ENCODE peak calls at places on chromosomes 13 and 19, in ten cellular contexts. One of them, this sample, is unnamed.

GRCh38 chr19:46927106-46927505 is 66.3 kb downstream of the ARHGAP35 start:
- DNase-seq in aorta: no peak
- DNase-seq in lung: no peak
- DNase-seq in CD4-positive, CD25-positive, alpha-beta regulatory T cell: no peak
- DNase-seq in mesendoderm: no peak
- DNase-seq in uterus: no peak
- DNase-seq in effector memory CD4-positive, alpha-beta T cell: no peak
- DNase-seq in upper lobe of left lung: no peak
- DNase-seq in WERI-Rb-1: no peak
- DNase-seq in PC-9: no peak
- DNase-seq in this sample: peak

GRCh38 chr13:90416519-90416918 is 931.0 kb upstream of the MIR17HG start:
- DNase-seq in aorta: no peak
- DNase-seq in lung: no peak
- DNase-seq in CD4-positive, CD25-positive, alpha-beta regulatory T cell: no peak
- DNase-seq in mesendoderm: peak
- DNase-seq in uterus: no peak
- DNase-seq in effector memory CD4-positive, alpha-beta T cell: no peak
- DNase-seq in upper lobe of left lung: no peak
- DNase-seq in WERI-Rb-1: no peak
- DNase-seq in PC-9: no peak
- DNase-seq in this sample: peak

GRCh38 chr13:93984876-93985275 is 494.6 kb downstream of the DCT start:
- DNase-seq in aorta: no peak
- DNase-seq in lung: no peak
- DNase-seq in CD4-positive, CD25-positive, alpha-beta regulatory T cell: no peak
- DNase-seq in mesendoderm: peak
- DNase-seq in uterus: no peak
- DNase-seq in effector memory CD4-positive, alpha-beta T cell: no peak
- DNase-seq in upper lobe of left lung: no peak
- DNase-seq in WERI-Rb-1: no peak
- DNase-seq in PC-9: no peak
- DNase-seq in this sample: no peak

GRCh38 chr19:34155686-34156085 is 16.6 kb upstream of the LSM14A start:
- DNase-seq in aorta: no peak
- DNase-seq in lung: no peak
- DNase-seq in CD4-positive, CD25-positive, alpha-beta regulatory T cell: no peak
- DNase-seq in mesendoderm: no peak
- DNase-seq in uterus: no peak
- DNase-seq in effector memory CD4-positive, alpha-beta T cell: no peak
- DNase-seq in upper lobe of left lung: no peak
- DNase-seq in WERI-Rb-1: no peak
- DNase-seq in PC-9: no peak
- DNase-seq in this sample: no peak

GRCh38 chr13:96821381-96821780 is 172.9 kb downstream of the OXGR1 start:
- DNase-seq in aorta: no peak
- DNase-seq in lung: no peak
- DNase-seq in CD4-positive, CD25-positive, alpha-beta regulatory T cell: no peak
- DNase-seq in mesendoderm: no peak
- DNase-seq in uterus: no peak
- DNase-seq in effector memory CD4-positive, alpha-beta T cell: no peak
- DNase-seq in upper lobe of left lung: no peak
- DNase-seq in WERI-Rb-1: no peak
- DNase-seq in PC-9: no peak
- DNase-seq in this sample: peak

GRCh38 chr19:16203256-16204004 is 5.7 kb downstream of the AP1M1 start:
- DNase-seq in aorta: no peak
- DNase-seq in lung: no peak
- DNase-seq in CD4-positive, CD25-positive, alpha-beta regulatory T cell: no peak
- DNase-seq in mesendoderm: no peak
- DNase-seq in uterus: no peak
- DNase-seq in effector memory CD4-positive, alpha-beta T cell: no peak
- DNase-seq in upper lobe of left lung: no peak
- DNase-seq in WERI-Rb-1: no peak
- DNase-seq in PC-9: no peak
- DNase-seq in this sample: no peak

GRCh38 chr19:16920816-16921529 is 32.2 kb downstream of the F2RL3 start:
- DNase-seq in aorta: no peak
- DNase-seq in lung: no peak
- DNase-seq in CD4-positive, CD25-positive, alpha-beta regulatory T cell: no peak
- DNase-seq in mesendoderm: peak
- DNase-seq in uterus: no peak
- DNase-seq in effector memory CD4-positive, alpha-beta T cell: no peak
- DNase-seq in upper lobe of left lung: no peak
- DNase-seq in WERI-Rb-1: no peak
- DNase-seq in PC-9: peak
- DNase-seq in this sample: peak

GRCh38 chr13:84405286-84405685 is 523.0 kb upstream of the SLITRK1 start:
- DNase-seq in aorta: no peak
- DNase-seq in lung: no peak
- DNase-seq in CD4-positive, CD25-positive, alpha-beta regulatory T cell: no peak
- DNase-seq in mesendoderm: no peak
- DNase-seq in uterus: no peak
- DNase-seq in effector memory CD4-positive, alpha-beta T cell: no peak
- DNase-seq in upper lobe of left lung: no peak
- DNase-seq in WERI-Rb-1: no peak
- DNase-seq in PC-9: no peak
- DNase-seq in this sample: no peak

GRCh38 chr19:10191347-10191746 is 3.4 kb downstream of the DNMT1 start:
- DNase-seq in aorta: peak
- DNase-seq in lung: no peak
- DNase-seq in CD4-positive, CD25-positive, alpha-beta regulatory T cell: no peak
- DNase-seq in mesendoderm: no peak
- DNase-seq in uterus: peak
- DNase-seq in effector memory CD4-positive, alpha-beta T cell: no peak
- DNase-seq in upper lobe of left lung: no peak
- DNase-seq in WERI-Rb-1: no peak
- DNase-seq in PC-9: peak
- DNase-seq in this sample: no peak

GRCh38 chr19:10195199-10195519 is 406 bp upstream of the DNMT1 start:
- DNase-seq in aorta: no peak
- DNase-seq in lung: no peak
- DNase-seq in CD4-positive, CD25-positive, alpha-beta regulatory T cell: no peak
- DNase-seq in mesendoderm: no peak
- DNase-seq in uterus: no peak
- DNase-seq in effector memory CD4-positive, alpha-beta T cell: no peak
- DNase-seq in upper lobe of left lung: no peak
- DNase-seq in WERI-Rb-1: no peak
- DNase-seq in PC-9: no peak
- DNase-seq in this sample: no peak

GRCh38 chr19:10193666-10194499 is 870 bp downstream of the DNMT1 start:
- DNase-seq in aorta: no peak
- DNase-seq in lung: no peak
- DNase-seq in CD4-positive, CD25-positive, alpha-beta regulatory T cell: peak
- DNase-seq in mesendoderm: peak
- DNase-seq in uterus: no peak
- DNase-seq in effector memory CD4-positive, alpha-beta T cell: peak
- DNase-seq in upper lobe of left lung: no peak
- DNase-seq in WERI-Rb-1: no peak
- DNase-seq in PC-9: peak
- DNase-seq in this sample: peak

GRCh38 chr19:10192922-10193321 is 1.8 kb downstream of the DNMT1 start:
- DNase-seq in aorta: no peak
- DNase-seq in lung: no peak
- DNase-seq in CD4-positive, CD25-positive, alpha-beta regulatory T cell: no peak
- DNase-seq in mesendoderm: no peak
- DNase-seq in uterus: no peak
- DNase-seq in effector memory CD4-positive, alpha-beta T cell: no peak
- DNase-seq in upper lobe of left lung: no peak
- DNase-seq in WERI-Rb-1: no peak
- DNase-seq in PC-9: no peak
- DNase-seq in this sample: no peak

DNA sequence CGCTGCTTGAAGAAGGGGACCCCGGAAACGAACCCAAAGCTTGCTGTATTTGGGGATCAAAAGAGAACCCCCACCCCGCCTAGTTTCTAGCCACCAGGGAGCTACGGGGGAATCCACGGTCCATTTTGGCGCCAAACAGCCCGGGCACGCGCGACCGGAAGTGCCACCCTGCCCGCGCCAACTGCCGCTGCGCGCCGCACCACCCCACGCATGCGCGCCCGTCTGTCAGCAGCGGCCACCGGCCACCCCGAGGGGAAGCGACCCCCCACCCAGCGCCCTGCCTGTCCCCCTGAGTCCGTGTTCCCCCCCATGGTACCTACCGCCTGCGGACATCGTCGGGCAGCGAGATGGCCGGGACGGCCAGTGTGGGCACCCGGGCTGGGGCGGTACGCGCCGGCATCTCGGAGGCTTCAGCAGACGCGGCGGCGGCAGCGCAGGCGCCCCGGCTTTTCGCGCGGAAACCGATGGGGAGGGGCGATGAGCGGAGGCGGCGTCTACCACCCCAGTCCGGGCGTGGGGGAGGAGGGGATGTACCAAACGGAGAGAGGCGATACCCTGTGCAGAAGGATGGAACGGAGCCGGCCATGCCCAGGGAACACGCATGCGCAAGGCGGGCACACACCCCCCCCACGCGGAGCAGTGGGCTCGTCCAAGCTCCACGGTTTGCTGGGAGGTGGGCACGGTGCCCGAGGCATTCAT is at the start of gene DNMT1:
- DNase-seq in aorta: peak
- DNase-seq in lung: peak
- DNase-seq in CD4-positive, CD25-positive, alpha-beta regulatory T cell: peak
- DNase-seq in mesendoderm: peak
- DNase-seq in uterus: peak
- DNase-seq in effector memory CD4-positive, alpha-beta T cell: peak
- DNase-seq in upper lobe of left lung: peak
- DNase-seq in WERI-Rb-1: peak
- DNase-seq in PC-9: peak
- DNase-seq in this sample: peak
- H3K4me3 ChIP-seq in aorta: peak
- H3K4me3 ChIP-seq in lung: peak
- H3K4me3 ChIP-seq in CD4-positive, CD25-positive, alpha-beta regulatory T cell: peak
- H3K4me3 ChIP-seq in mesendoderm: peak
- H3K4me3 ChIP-seq in uterus: peak
- H3K4me3 ChIP-seq in effector memory CD4-positive, alpha-beta T cell: peak
- H3K4me3 ChIP-seq in upper lobe of left lung: peak
- H3K4me3 ChIP-seq in WERI-Rb-1: peak
- H3K4me3 ChIP-seq in PC-9: peak
- H3K4me3 ChIP-seq in this sample: peak

GRCh38 chr13:30915691-30916541 is 9.8 kb downstream of the MEDAG start:
- DNase-seq in aorta: no peak
- DNase-seq in lung: no peak
- DNase-seq in CD4-positive, CD25-positive, alpha-beta regulatory T cell: no peak
- DNase-seq in mesendoderm: no peak
- DNase-seq in uterus: no peak
- DNase-seq in effector memory CD4-positive, alpha-beta T cell: no peak
- DNase-seq in upper lobe of left lung: no peak
- DNase-seq in WERI-Rb-1: no peak
- DNase-seq in PC-9: no peak
- DNase-seq in this sample: peak
- H3K27ac ChIP-seq in aorta: no peak
- H3K27ac ChIP-seq in lung: no peak
- H3K27ac ChIP-seq in CD4-positive, CD25-positive, alpha-beta regulatory T cell: no peak
- H3K27ac ChIP-seq in mesendoderm: no peak
- H3K27ac ChIP-seq in uterus: no peak
- H3K27ac ChIP-seq in effector memory CD4-positive, alpha-beta T cell: no peak
- H3K27ac ChIP-seq in upper lobe of left lung: no peak
- H3K27ac ChIP-seq in WERI-Rb-1: no peak
- H3K27ac ChIP-seq in PC-9: no peak
- H3K27ac ChIP-seq in this sample: no peak

DNA sequence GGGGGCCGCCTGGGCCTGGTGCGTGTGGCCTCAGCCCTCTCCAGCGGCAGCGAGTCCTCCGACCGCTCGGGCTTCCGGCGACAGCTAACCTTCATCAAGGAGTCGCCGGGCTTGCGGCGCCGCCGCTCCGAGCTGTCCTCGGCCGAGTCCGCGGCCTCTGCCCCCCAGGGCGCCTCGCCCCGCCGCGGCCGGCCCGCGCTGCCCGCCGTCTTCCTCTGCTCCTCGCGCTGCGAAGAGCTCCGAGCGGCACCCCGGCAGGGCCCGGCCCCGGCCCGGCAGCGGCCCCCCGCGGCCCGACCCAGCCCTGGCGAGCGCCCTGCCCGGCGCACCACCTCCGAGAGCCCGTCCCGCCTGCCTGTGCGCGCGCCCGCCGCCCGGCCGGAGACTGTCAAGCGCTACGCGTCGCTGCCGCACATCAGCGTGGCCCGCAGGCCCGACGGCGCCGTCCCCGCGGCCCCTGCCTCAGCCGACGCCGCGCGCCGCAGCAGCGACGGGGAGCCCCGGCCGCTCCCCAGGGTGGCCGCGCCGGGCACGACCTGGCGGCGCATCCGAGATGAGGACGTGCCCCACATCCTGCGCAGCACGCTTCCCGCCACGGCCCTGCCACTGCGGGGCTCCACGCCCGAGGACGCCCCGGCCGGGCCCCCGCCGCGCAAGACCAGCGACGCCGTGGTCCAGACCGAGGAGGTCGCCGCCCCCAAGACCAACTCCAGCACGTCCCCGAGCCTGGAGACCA is 9.6 kb downstream of the C19orf25 start:
- DNase-seq in aorta: no peak
- DNase-seq in lung: no peak
- DNase-seq in CD4-positive, CD25-positive, alpha-beta regulatory T cell: peak
- DNase-seq in mesendoderm: no peak
- DNase-seq in uterus: no peak
- DNase-seq in effector memory CD4-positive, alpha-beta T cell: no peak
- DNase-seq in upper lobe of left lung: no peak
- DNase-seq in WERI-Rb-1: no peak
- DNase-seq in PC-9: no peak
- DNase-seq in this sample: no peak
- H3K4me3 ChIP-seq in aorta: no peak
- H3K4me3 ChIP-seq in lung: no peak
- H3K4me3 ChIP-seq in CD4-positive, CD25-positive, alpha-beta regulatory T cell: no peak
- H3K4me3 ChIP-seq in mesendoderm: no peak
- H3K4me3 ChIP-seq in uterus: no peak
- H3K4me3 ChIP-seq in effector memory CD4-positive, alpha-beta T cell: peak
- H3K4me3 ChIP-seq in upper lobe of left lung: no peak
- H3K4me3 ChIP-seq in WERI-Rb-1: no peak
- H3K4me3 ChIP-seq in PC-9: no peak
- H3K4me3 ChIP-seq in this sample: peak

GRCh38 chr19:11269408-11269807 is 7.1 kb upstream of the DOCK6 start:
- DNase-seq in aorta: no peak
- DNase-seq in lung: no peak
- DNase-seq in CD4-positive, CD25-positive, alpha-beta regulatory T cell: no peak
- DNase-seq in mesendoderm: no peak
- DNase-seq in uterus: no peak
- DNase-seq in effector memory CD4-positive, alpha-beta T cell: no peak
- DNase-seq in upper lobe of left lung: no peak
- DNase-seq in WERI-Rb-1: no peak
- DNase-seq in PC-9: no peak
- DNase-seq in this sample: peak

GRCh38 chr19:11265177-11265784 is 3.0 kb upstream of the DOCK6 start:
- DNase-seq in aorta: no peak
- DNase-seq in lung: no peak
- DNase-seq in CD4-positive, CD25-positive, alpha-beta regulatory T cell: no peak
- DNase-seq in mesendoderm: no peak
- DNase-seq in uterus: no peak
- DNase-seq in effector memory CD4-positive, alpha-beta T cell: no peak
- DNase-seq in upper lobe of left lung: no peak
- DNase-seq in WERI-Rb-1: no peak
- DNase-seq in PC-9: no peak
- DNase-seq in this sample: no peak

GRCh38 chr19:11267316-11268085 is 5.2 kb upstream of the DOCK6 start:
- DNase-seq in aorta: no peak
- DNase-seq in lung: no peak
- DNase-seq in CD4-positive, CD25-positive, alpha-beta regulatory T cell: no peak
- DNase-seq in mesendoderm: no peak
- DNase-seq in uterus: no peak
- DNase-seq in effector memory CD4-positive, alpha-beta T cell: no peak
- DNase-seq in upper lobe of left lung: no peak
- DNase-seq in WERI-Rb-1: no peak
- DNase-seq in PC-9: no peak
- DNase-seq in this sample: no peak

GRCh38 chr19:11265785-11266236 is 3.5 kb upstream of the DOCK6 start:
- DNase-seq in aorta: no peak
- DNase-seq in lung: no peak
- DNase-seq in CD4-positive, CD25-positive, alpha-beta regulatory T cell: no peak
- DNase-seq in mesendoderm: no peak
- DNase-seq in uterus: no peak
- DNase-seq in effector memory CD4-positive, alpha-beta T cell: no peak
- DNase-seq in upper lobe of left lung: peak
- DNase-seq in WERI-Rb-1: no peak
- DNase-seq in PC-9: peak
- DNase-seq in this sample: peak

DNA sequence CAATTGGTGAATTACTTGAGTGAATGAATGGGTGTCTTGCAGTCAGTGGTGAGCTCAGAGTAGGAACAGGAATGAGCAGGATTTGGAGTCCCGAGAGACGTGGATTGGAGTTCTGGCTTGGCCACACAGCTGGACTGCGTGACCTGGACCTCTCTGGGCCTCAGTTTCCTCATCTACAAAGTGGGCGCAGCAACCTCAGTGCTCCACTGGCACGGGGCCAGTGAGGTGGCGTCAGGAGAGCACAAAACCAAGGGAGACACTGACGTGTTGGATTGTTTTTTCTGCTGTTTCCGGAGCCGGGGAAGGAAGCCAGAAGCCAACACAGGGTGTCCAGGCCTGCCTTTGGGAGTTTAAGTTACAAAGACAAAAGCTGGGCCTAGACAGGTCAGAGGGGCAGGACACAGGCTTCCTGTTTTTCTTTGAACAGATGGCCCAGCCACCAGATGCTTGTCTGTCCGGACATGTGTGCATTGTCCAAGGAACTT is 6.5 kb upstream of the DOCK6 start:
- DNase-seq in aorta: no peak
- DNase-seq in lung: peak
- DNase-seq in CD4-positive, CD25-positive, alpha-beta regulatory T cell: no peak
- DNase-seq in mesendoderm: no peak
- DNase-seq in uterus: peak
- DNase-seq in effector memory CD4-positive, alpha-beta T cell: no peak
- DNase-seq in upper lobe of left lung: peak
- DNase-seq in WERI-Rb-1: no peak
- DNase-seq in PC-9: no peak
- DNase-seq in this sample: peak
- H3K27ac ChIP-seq in aorta: no peak
- H3K27ac ChIP-seq in lung: peak
- H3K27ac ChIP-seq in CD4-positive, CD25-positive, alpha-beta regulatory T cell: no peak
- H3K27ac ChIP-seq in mesendoderm: no peak
- H3K27ac ChIP-seq in uterus: peak
- H3K27ac ChIP-seq in effector memory CD4-positive, alpha-beta T cell: no peak
- H3K27ac ChIP-seq in upper lobe of left lung: peak
- H3K27ac ChIP-seq in WERI-Rb-1: peak
- H3K27ac ChIP-seq in PC-9: no peak
- H3K27ac ChIP-seq in this sample: peak